ENCODE peak calls at places on chromosomes 3 and 15, in nine cellular contexts. X, M, W, N, D, I, Z, C and K are unnamed samples.

GRCh38 chr3:24886511-24886910 is 391.9 kb upstream of the THRB start:
- DNase-seq in X (no peak), M (no peak), W (no peak), N (no peak), D (no peak), I (no peak), Z (no peak), C (no peak), K (no peak)

GRCh38 chr3:46990573-46991374 is 11.3 kb downstream of the NBEAL2 start:
- DNase-seq in X (peak; percentile 40), M (no peak), W (peak; percentile 39), N (no peak), D (peak; percentile 41), I (peak; percentile 41), Z (no peak), C (no peak), K (no peak)

GRCh38 chr15:100601158-100601557 is 826 bp downstream of the LINS1 start:
- DNase-seq in X (no peak), M (no peak), W (no peak), N (peak; percentile 3), D (no peak), I (peak; percentile 26), Z (no peak), C (no peak), K (peak; percentile 7)

GRCh38 chr3:38015485-38015884 is 14.0 kb downstream of the PLCD1 start:
- DNase-seq in X (no peak), M (no peak), W (no peak), N (no peak), D (no peak), I (no peak), Z (no peak), C (peak; percentile 49), K (no peak)

GRCh38 chr3:141414800-141415462 is 46.6 kb downstream of the ZBTB38 start:
- DNase-seq in X (no peak), M (peak; percentile 38), W (no peak), N (no peak), D (no peak), I (no peak), Z (no peak), C (no peak), K (peak; percentile 75)

GRCh38 chr15:101308604-101309435 is 13.8 kb upstream of the SNRPA1 start:
- DNase-seq in X (peak; percentile 3), M (no peak), W (no peak), N (no peak), D (no peak), I (no peak), Z (no peak), C (peak; percentile 46), K (no peak)

GRCh38 chr3:50321844-50322385 is 630 bp downstream of the HYAL2 start:
- DNase-seq in X (no peak), M (no peak), W (no peak), N (no peak), D (no peak), I (no peak), Z (no peak), C (no peak), K (no peak)

GRCh38 chr15:63372753-63373152 is 8.9 kb downstream of the CA12 start:
- DNase-seq in X (no peak), M (peak; percentile 86), W (no peak), N (peak; percentile 60), D (no peak), I (no peak), Z (no peak), C (peak; percentile 46), K (peak; percentile 69)

GRCh38 chr15:58933311-58934113 is at the start of gene SLTM:
- DNase-seq in X (peak; percentile 96), M (peak; percentile 96), W (peak; percentile 95), N (peak; percentile 89), D (peak; percentile 95), I (peak; percentile 95), Z (peak; percentile 85), C (peak; percentile 97), K (peak; percentile 93)

GRCh38 chr3:159664653-159665052 is 324.0 kb upstream of the IL12A start:
- DNase-seq in X (no peak), M (no peak), W (no peak), N (no peak), D (no peak), I (no peak), Z (no peak), C (no peak), K (no peak)

GRCh38 chr3:169886671-169887070 is 16.9 kb upstream of the LRRC31 start:
- DNase-seq in X (peak; percentile 68), M (peak; percentile 80), W (peak; percentile 72), N (no peak), D (no peak), I (no peak), Z (peak; percentile 1), C (peak; percentile 83), K (peak; percentile 80)

GRCh38 chr15:99976811-99977271 is 243.6 kb upstream of the LYSMD4 start:
- DNase-seq in X (no peak), M (peak; percentile 50), W (no peak), N (no peak), D (no peak), I (no peak), Z (no peak), C (no peak), K (peak; percentile 9)

GRCh38 chr3:187873843-187874242 is 128.6 kb upstream of the BCL6 start:
- DNase-seq in X (no peak), M (no peak), W (no peak), N (no peak), D (no peak), I (no peak), Z (no peak), C (no peak), K (no peak)

GRCh38 chr3:39519076-39519475 is 51.6 kb downstream of the MOBP start:
- DNase-seq in X (no peak), M (no peak), W (no peak), N (no peak), D (no peak), I (no peak), Z (no peak), C (no peak), K (peak; percentile 54)

GRCh38 chr3:124381565-124382333 is 348.5 kb upstream of the UMPS start:
- DNase-seq in X (no peak), M (peak; percentile 12), W (no peak), N (no peak), D (no peak), I (no peak), Z (no peak), C (no peak), K (no peak)

DNA sequence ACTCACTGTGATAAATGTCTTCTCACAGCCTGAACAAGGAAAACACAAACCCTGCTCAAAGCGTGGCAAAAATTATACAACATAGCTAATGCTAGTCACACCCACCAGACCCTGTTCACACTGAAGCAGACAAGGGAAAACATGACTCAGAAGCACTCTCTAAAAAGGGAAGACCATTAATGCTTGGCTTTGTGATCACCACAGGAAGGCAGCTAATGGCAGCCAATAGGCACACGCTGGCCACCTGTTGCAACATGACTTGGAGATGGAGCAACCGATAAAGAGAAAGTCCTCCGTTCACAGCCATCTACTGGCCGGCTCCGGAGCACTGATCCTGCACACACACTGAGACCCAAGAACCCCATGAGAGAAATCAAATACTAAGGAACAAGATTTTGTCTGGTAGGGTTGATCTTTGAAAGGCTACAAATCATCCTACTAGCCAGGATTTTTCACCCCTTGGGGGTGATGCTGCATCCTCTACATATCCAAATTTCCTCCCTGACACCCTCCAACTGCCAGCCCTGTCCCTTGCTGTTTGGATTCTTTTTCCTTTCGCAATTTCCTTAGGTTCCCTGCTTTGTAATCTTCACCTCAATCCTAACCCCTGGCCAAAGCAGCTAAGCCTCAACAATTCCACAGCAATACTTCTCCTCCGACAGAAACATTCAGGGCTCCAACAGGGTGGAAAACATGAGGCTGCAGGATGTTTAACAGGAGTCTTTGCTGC is 3.2 kb downstream of the ZXDC start:
- DNase-seq in X (peak; percentile 73), M (peak; percentile 96), W (peak; percentile 40), N (peak; percentile 78), D (peak; percentile 40), I (peak; percentile 15), Z (no peak), C (peak; percentile 91), K (peak; percentile 93)
- TF ChIP-seq CTCF in X (no peak), M (peak; percentile 39), W (no peak), N (no peak), D (no peak), I (no peak), Z (no peak), C (no peak), K (peak; percentile 30)

GRCh38 chr15:38559908-38560307 is 4.7 kb downstream of the RASGRP1 start:
- DNase-seq in X (no peak), M (no peak), W (no peak), N (no peak), D (no peak), I (no peak), Z (no peak), C (no peak), K (no peak)

GRCh38 chr15:38564557-38565286 is at the start of gene RASGRP1:
- DNase-seq in X (peak; percentile 85), M (peak; percentile 45), W (peak; percentile 61), N (peak; percentile 55), D (peak; percentile 81), I (peak; percentile 91), Z (no peak), C (peak; percentile 68), K (peak; percentile 10)

GRCh38 chr15:38560456-38560926 is 4.1 kb downstream of the RASGRP1 start:
- DNase-seq in X (no peak), M (no peak), W (no peak), N (no peak), D (no peak), I (no peak), Z (no peak), C (no peak), K (no peak)

GRCh38 chr15:38563723-38564519 is 693 bp downstream of the RASGRP1 start:
- DNase-seq in X (peak; percentile 81), M (peak; percentile 40), W (peak; percentile 72), N (peak; percentile 67), D (peak; percentile 79), I (peak; percentile 83), Z (no peak), C (no peak), K (peak; percentile 27)

DNA sequence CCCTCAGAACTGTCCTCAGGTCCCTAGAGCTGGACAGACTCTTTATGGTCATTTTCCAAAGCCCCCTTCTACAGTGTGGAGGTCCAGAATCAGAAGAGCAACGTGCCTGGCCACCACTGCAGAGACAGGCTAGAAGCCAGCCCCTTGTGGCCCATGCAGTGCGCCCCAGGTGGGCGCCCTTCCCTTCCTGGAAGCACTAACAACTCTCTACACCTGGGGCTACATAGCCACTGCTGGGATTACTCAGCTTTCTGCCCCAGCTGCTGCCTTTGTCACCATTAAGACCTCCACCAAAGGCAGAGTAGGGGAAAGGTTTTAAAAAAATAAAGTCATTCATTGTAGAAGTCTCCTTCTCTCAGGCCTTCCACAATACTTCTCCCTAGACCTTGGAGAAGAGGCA is 2.3 kb downstream of the RASGRP1 start:
- DNase-seq in X (no peak), M (no peak), W (no peak), N (no peak), D (no peak), I (peak; percentile 41), Z (no peak), C (no peak), K (no peak)
- H3K4me3 ChIP-seq in X (no peak overlapping the region), M (no peak overlapping the region), W (no peak overlapping the region), N (no peak overlapping the region), D (no peak overlapping the region), I (no peak overlapping the region), Z (no peak overlapping the region), C (no peak overlapping the region), K (no peak overlapping the region)

GRCh38 chr3:148459931-148460513 is 237.7 kb upstream of the AGTR1 start:
- DNase-seq in X (no peak), M (peak; percentile 9), W (no peak), N (no peak), D (no peak), I (peak; percentile 19), Z (no peak), C (no peak), K (peak; percentile 42)
- TF ChIP-seq CTCF in X (no peak), M (peak; percentile 48), W (peak; percentile 24), N (peak; percentile 63), D (no peak), I (peak; percentile 75), Z (peak; percentile 41), C (no peak), K (peak; percentile 37)

GRCh38 chr3:165195226-165195625 is 958 bp downstream of the SLITRK3 start:
- DNase-seq in X (no peak), M (no peak), W (no peak), N (no peak), D (no peak), I (no peak), Z (no peak), C (no peak), K (no peak)
- H3K4me3 ChIP-seq in X (no peak overlapping the region), M (no peak overlapping the region), W (no peak overlapping the region), N (no peak overlapping the region), D (peak overlapping the region; percentile 56), I (no peak overlapping the region), Z (no peak overlapping the region), C (peak overlapping the region; percentile 44), K (no peak overlapping the region)